ENCODE peak calls at places on chromosomes 12 and 14, in eight cellular contexts. Z is kidney, G is transverse colon, A is adipocyte, X is psoas muscle, R is colonic mucosa, J is OCI-LY7, K is stomach. T is an unnamed sample.
A peak's percentile ranks its signal among the peaks of the same experiment; 100 is the strongest.

GRCh38 chr14:37453985-37454384 is 141.1 kb downstream of the FOXA1 start:
- DNase-seq in R (no peak), A (no peak), J (no peak), Z (no peak), X (no peak), G (no peak), K (no peak), T (no peak)

GRCh38 chr12:127083028-127083949 is 1183.7 kb upstream of the TMEM132C start:
- DNase-seq in Z (no peak), G (no peak), J (peak; percentile 44), X (no peak), A (peak; percentile 93), R (peak; percentile 25), K (no peak), T (peak; percentile 85)

GRCh38 chr12:108804361-108804949 is 52.9 kb downstream of the SSH1 start:
- DNase-seq in J (no peak), R (peak; percentile 39), K (no peak), G (peak; percentile 49), X (peak; percentile 64), Z (no peak), A (peak; percentile 93), T (no peak)

GRCh38 chr14:56136571-56137498 is 18.6 kb downstream of the PELI2 start:
- DNase-seq in X (no peak), J (no peak), G (no peak), A (peak; percentile 72), R (no peak), Z (no peak), K (no peak), T (no peak)

GRCh38 chr12:121187501-121187900 is 22.4 kb upstream of the P2RX4 start:
- DNase-seq in X (no peak), R (no peak), J (no peak), G (no peak), Z (no peak), K (no peak), A (no peak), T (no peak)

GRCh38 chr12:111194703-111195051 is 174.2 kb downstream of the PHETA1 start:
- DNase-seq in J (no peak), G (no peak), A (no peak), K (no peak), X (no peak), R (no peak), Z (no peak), T (no peak)

GRCh38 chr12:1662761-1663439 is 28.0 kb upstream of the ADIPOR2 start:
- DNase-seq in G (peak; percentile 86), X (no peak), J (no peak), R (peak; percentile 86), K (peak; percentile 73), A (no peak), Z (no peak), T (peak; percentile 90)

GRCh38 chr12:28424965-28425364 is 234.7 kb downstream of the CCDC91 start:
- DNase-seq in X (no peak), G (no peak), K (peak; percentile 41), J (no peak), A (peak; percentile 4), R (no peak), Z (no peak), T (peak; percentile 44)

GRCh38 chr12:127125607-127126259 is 1141.2 kb upstream of the TMEM132C start:
- DNase-seq in J (no peak), G (peak; percentile 14), A (peak; percentile 74), K (no peak), R (peak; percentile 19), Z (no peak), X (no peak), T (peak; percentile 20)

GRCh38 chr12:97464241-97465011 is 1.8 kb downstream of the RMST start:
- DNase-seq in R (no peak), Z (no peak), J (no peak), A (no peak), K (no peak), X (no peak), G (no peak), T (no peak)

GRCh38 chr14:24312736-24313507 is 1.6 kb downstream of the LTB4R start:
- DNase-seq in K (no peak), Z (no peak), R (no peak), A (no peak), X (no peak), J (peak; percentile 62), G (peak; percentile 62), T (peak; percentile 52)

GRCh38 chr12:65902504-65902903 is 78.2 kb downstream of the HMGA2 start:
- DNase-seq in A (peak; percentile 65), R (no peak), X (no peak), G (no peak), J (no peak), K (no peak), Z (no peak), T (no peak)

GRCh38 chr12:104299842-104300481 is 3.6 kb upstream of the EID3 start:
- DNase-seq in A (no peak), R (no peak), Z (no peak), G (no peak), X (no peak), J (no peak), K (no peak), T (peak; percentile 28)

GRCh38 chr14:96748371-96748770 is 48.8 kb upstream of the VRK1 start:
- DNase-seq in X (no peak), R (no peak), J (no peak), G (peak; percentile 32), A (no peak), K (no peak), Z (no peak), T (peak; percentile 58)

GRCh38 chr12:11344504-11344903 is 34.3 kb upstream of the PRB4 start:
- DNase-seq in Z (no peak), G (no peak), J (no peak), A (no peak), X (no peak), R (no peak), K (no peak), T (peak; percentile 36)

GRCh38 chr12:78914859-78915331 is 50.3 kb downstream of the SYT1 start:
- DNase-seq in A (no peak), G (no peak), K (no peak), J (no peak), X (no peak), Z (no peak), R (no peak), T (no peak)
- H3K4me3 ChIP-seq in A (no peak overlapping the region), G (no peak overlapping the region), K (no peak overlapping the region), J (no peak overlapping the region), X (no peak overlapping the region), Z (no peak overlapping the region), R (no peak overlapping the region), T (no peak overlapping the region)

GRCh38 chr12:95351745-95352144 is 122.2 kb upstream of the METAP2 start:
- DNase-seq in Z (no peak), A (no peak), K (no peak), J (no peak), R (no peak), G (no peak), X (no peak), T (no peak)
- H3K4me1 ChIP-seq in Z (no peaks in the 10 kb centered on the region), A (no peaks in the 10 kb centered on the region), K (no peaks in the 10 kb centered on the region), J (peaks cover 62% of the 10 kb centered on the region), R (no peaks in the 10 kb centered on the region), G (no peaks in the 10 kb centered on the region), X (peaks cover 7% of the 10 kb centered on the region), T (no peaks in the 10 kb centered on the region)

GRCh38 chr14:22540811-22541360 is 48.1 kb downstream of the DAD1 start:
- DNase-seq in X (no peak), A (no peak), K (no peak), R (no peak), G (no peak), Z (no peak), J (no peak), T (no peak)

GRCh38 chr14:22544406-22544805 is 44.6 kb downstream of the DAD1 start:
- DNase-seq in J (no peak), K (no peak), X (no peak), Z (no peak), G (no peak), R (no peak), A (no peak), T (no peak)

GRCh38 chr14:22540286-22540685 is 48.7 kb downstream of the DAD1 start:
- DNase-seq in Z (no peak), J (no peak), R (no peak), X (no peak), K (no peak), G (no peak), A (no peak), T (no peak)

GRCh38 chr14:22541721-22542120 is 47.3 kb downstream of the DAD1 start:
- DNase-seq in J (no peak), Z (no peak), A (no peak), K (no peak), G (no peak), R (no peak), X (no peak), T (no peak)

DNA sequence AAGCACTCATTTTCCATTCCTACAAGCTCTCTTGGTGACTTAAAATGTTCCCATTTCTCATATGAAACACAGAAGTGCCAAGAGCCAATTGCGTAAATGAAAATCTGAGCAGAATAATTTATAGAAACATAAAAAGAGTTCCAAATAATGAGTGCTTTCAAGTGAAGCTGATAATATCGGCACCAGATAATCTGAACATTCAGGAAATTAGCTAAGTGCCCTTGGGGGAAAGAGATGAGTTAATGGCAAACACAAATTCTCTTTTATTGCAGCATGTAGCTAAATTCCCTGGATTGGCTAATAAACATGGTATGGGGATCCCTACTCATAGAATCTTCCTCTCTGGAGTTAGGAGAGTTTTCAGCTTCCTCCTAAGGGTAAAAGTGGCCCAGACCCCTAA is 46.7 kb downstream of the DAD1 start:
- DNase-seq in R (no peak), Z (no peak), A (no peak), X (no peak), G (no peak), J (no peak), K (no peak), T (no peak)
- H3K4me3 ChIP-seq in R (no peak overlapping the region), Z (no peak overlapping the region), A (no peak overlapping the region), X (no peak overlapping the region), G (no peak overlapping the region), J (no peak overlapping the region), K (no peak overlapping the region), T (no peak overlapping the region)

GRCh38 chr12:92463171-92463570 is 239.6 kb upstream of the PLEKHG7 start:
- DNase-seq in A (no peak), J (no peak), X (no peak), K (no peak), R (no peak), Z (no peak), G (no peak), T (no peak)
- H3K4me1 ChIP-seq in A (no peaks in the 10 kb centered on the region), J (peaks cover 69% of the 10 kb centered on the region), X (peaks cover 15% of the 10 kb centered on the region), K (peaks cover 17% of the 10 kb centered on the region), R (no peaks in the 10 kb centered on the region), Z (no peaks in the 10 kb centered on the region), G (no peaks in the 10 kb centered on the region), T (no peaks in the 10 kb centered on the region)